ENCODE peak calls at places on chromosomes 1 and 21, in four cellular contexts. One of them, this sample, is unnamed.

GRCh38 chr1:195971589-195971988 is 636.7 kb downstream of the KCNT2 start:
- DNase-seq in stimulated activated CD8-positive, alpha-beta memory T cell treated with anti-CD3 and anti-CD28 coated beads, Interleukin-4, amount 100 ng/mL, for 1 hour: no peak
- DNase-seq in Calu3: no peak
- DNase-seq in NCI-H1417 treated with DMSO at 0.1 percent for 48 hours: no peak
- DNase-seq in this sample: no peak

GRCh38 chr1:20195464-20195780 is 9.1 kb upstream of the PLA2G2C start:
- DNase-seq in Calu3: no peak
- DNase-seq in stimulated activated CD8-positive, alpha-beta memory T cell treated with anti-CD3 and anti-CD28 coated beads, Interleukin-4, amount 100 ng/mL, for 1 hour: no peak
- DNase-seq in NCI-H1417 treated with DMSO at 0.1 percent for 48 hours: no peak
- DNase-seq in this sample: no peak

GRCh38 chr1:107228704-107229103 is 87.9 kb downstream of the NTNG1 start:
- DNase-seq in stimulated activated CD8-positive, alpha-beta memory T cell treated with anti-CD3 and anti-CD28 coated beads, Interleukin-4, amount 100 ng/mL, for 1 hour: no peak
- DNase-seq in Calu3: no peak
- DNase-seq in NCI-H1417 treated with DMSO at 0.1 percent for 48 hours: no peak
- DNase-seq in this sample: no peak

GRCh38 chr1:39106949-39107740 is 81.0 kb downstream of the NDUFS5 start:
- DNase-seq in Calu3: no peak
- DNase-seq in NCI-H1417 treated with DMSO at 0.1 percent for 48 hours: no peak
- DNase-seq in stimulated activated CD8-positive, alpha-beta memory T cell treated with anti-CD3 and anti-CD28 coated beads, Interleukin-4, amount 100 ng/mL, for 1 hour: no peak
- DNase-seq in this sample: no peak

GRCh38 chr1:83901547-83902155 is 97.3 kb downstream of the TTLL7 start:
- DNase-seq in NCI-H1417 treated with DMSO at 0.1 percent for 48 hours: no peak
- DNase-seq in stimulated activated CD8-positive, alpha-beta memory T cell treated with anti-CD3 and anti-CD28 coated beads, Interleukin-4, amount 100 ng/mL, for 1 hour: no peak
- DNase-seq in Calu3: peak
- DNase-seq in this sample: no peak

GRCh38 chr1:24364605-24364974 is 45.4 kb downstream of the GRHL3 start:
- DNase-seq in stimulated activated CD8-positive, alpha-beta memory T cell treated with anti-CD3 and anti-CD28 coated beads, Interleukin-4, amount 100 ng/mL, for 1 hour: no peak
- DNase-seq in NCI-H1417 treated with DMSO at 0.1 percent for 48 hours: no peak
- DNase-seq in Calu3: no peak
- DNase-seq in this sample: no peak

GRCh38 chr1:226987623-226988336 is 47.7 kb downstream of the COQ8A start:
- DNase-seq in NCI-H1417 treated with DMSO at 0.1 percent for 48 hours: no peak
- DNase-seq in Calu3: no peak
- DNase-seq in stimulated activated CD8-positive, alpha-beta memory T cell treated with anti-CD3 and anti-CD28 coated beads, Interleukin-4, amount 100 ng/mL, for 1 hour: no peak
- DNase-seq in this sample: no peak

GRCh38 chr1:162726539-162726938 is 64.0 kb upstream of the HSD17B7 start:
- DNase-seq in stimulated activated CD8-positive, alpha-beta memory T cell treated with anti-CD3 and anti-CD28 coated beads, Interleukin-4, amount 100 ng/mL, for 1 hour: no peak
- DNase-seq in NCI-H1417 treated with DMSO at 0.1 percent for 48 hours: no peak
- DNase-seq in Calu3: no peak
- DNase-seq in this sample: no peak

GRCh38 chr1:26410706-26411623 is at the start of gene LIN28A:
- DNase-seq in NCI-H1417 treated with DMSO at 0.1 percent for 48 hours: no peak
- DNase-seq in stimulated activated CD8-positive, alpha-beta memory T cell treated with anti-CD3 and anti-CD28 coated beads, Interleukin-4, amount 100 ng/mL, for 1 hour: no peak
- DNase-seq in Calu3: no peak
- DNase-seq in this sample: no peak

GRCh38 chr1:204584699-204585372 is 68.6 kb downstream of the MDM4 start:
- DNase-seq in NCI-H1417 treated with DMSO at 0.1 percent for 48 hours: no peak
- DNase-seq in stimulated activated CD8-positive, alpha-beta memory T cell treated with anti-CD3 and anti-CD28 coated beads, Interleukin-4, amount 100 ng/mL, for 1 hour: no peak
- DNase-seq in Calu3: no peak
- DNase-seq in this sample: no peak

GRCh38 chr21:22421416-22422190 is 1423.4 kb downstream of the NCAM2 start:
- DNase-seq in stimulated activated CD8-positive, alpha-beta memory T cell treated with anti-CD3 and anti-CD28 coated beads, Interleukin-4, amount 100 ng/mL, for 1 hour: no peak
- DNase-seq in Calu3: no peak
- DNase-seq in NCI-H1417 treated with DMSO at 0.1 percent for 48 hours: no peak
- DNase-seq in this sample: no peak

GRCh38 chr1:95096218-95096841 is 20.8 kb upstream of the TLCD4 start:
- DNase-seq in NCI-H1417 treated with DMSO at 0.1 percent for 48 hours: no peak
- DNase-seq in Calu3: no peak
- DNase-seq in stimulated activated CD8-positive, alpha-beta memory T cell treated with anti-CD3 and anti-CD28 coated beads, Interleukin-4, amount 100 ng/mL, for 1 hour: no peak
- DNase-seq in this sample: no peak

GRCh38 chr1:64087768-64088167 is 115.7 kb upstream of the UBE2U start:
- DNase-seq in stimulated activated CD8-positive, alpha-beta memory T cell treated with anti-CD3 and anti-CD28 coated beads, Interleukin-4, amount 100 ng/mL, for 1 hour: no peak
- DNase-seq in NCI-H1417 treated with DMSO at 0.1 percent for 48 hours: no peak
- DNase-seq in Calu3: no peak
- DNase-seq in this sample: no peak

GRCh38 chr21:15057290-15057689 is 7.5 kb downstream of the NRIP1 start:
- DNase-seq in NCI-H1417 treated with DMSO at 0.1 percent for 48 hours: no peak
- DNase-seq in stimulated activated CD8-positive, alpha-beta memory T cell treated with anti-CD3 and anti-CD28 coated beads, Interleukin-4, amount 100 ng/mL, for 1 hour: no peak
- DNase-seq in Calu3: no peak
- DNase-seq in this sample: no peak

GRCh38 chr1:4796999-4797375 is 142.6 kb downstream of the AJAP1 start:
- DNase-seq in Calu3: no peak
- DNase-seq in NCI-H1417 treated with DMSO at 0.1 percent for 48 hours: no peak
- DNase-seq in stimulated activated CD8-positive, alpha-beta memory T cell treated with anti-CD3 and anti-CD28 coated beads, Interleukin-4, amount 100 ng/mL, for 1 hour: no peak
- DNase-seq in this sample: no peak

GRCh38 chr21:36415375-36415774 is 30.2 kb downstream of the CHAF1B start:
- DNase-seq in NCI-H1417 treated with DMSO at 0.1 percent for 48 hours: peak
- DNase-seq in stimulated activated CD8-positive, alpha-beta memory T cell treated with anti-CD3 and anti-CD28 coated beads, Interleukin-4, amount 100 ng/mL, for 1 hour: no peak
- DNase-seq in Calu3: no peak
- DNase-seq in this sample: no peak

GRCh38 chr1:54094001-54094729 is 40.8 kb downstream of the TCEANC2 start:
- DNase-seq in NCI-H1417 treated with DMSO at 0.1 percent for 48 hours: no peak
- DNase-seq in Calu3: no peak
- DNase-seq in stimulated activated CD8-positive, alpha-beta memory T cell treated with anti-CD3 and anti-CD28 coated beads, Interleukin-4, amount 100 ng/mL, for 1 hour: no peak
- DNase-seq in this sample: no peak

GRCh38 chr21:21085206-21085605 is 87.0 kb downstream of the NCAM2 start:
- DNase-seq in stimulated activated CD8-positive, alpha-beta memory T cell treated with anti-CD3 and anti-CD28 coated beads, Interleukin-4, amount 100 ng/mL, for 1 hour: no peak
- DNase-seq in Calu3: no peak
- DNase-seq in NCI-H1417 treated with DMSO at 0.1 percent for 48 hours: no peak
- DNase-seq in this sample: no peak

GRCh38 chr1:29746076-29746665 is 509.8 kb downstream of the PTPRU start:
- DNase-seq in stimulated activated CD8-positive, alpha-beta memory T cell treated with anti-CD3 and anti-CD28 coated beads, Interleukin-4, amount 100 ng/mL, for 1 hour: no peak
- DNase-seq in Calu3: no peak
- DNase-seq in NCI-H1417 treated with DMSO at 0.1 percent for 48 hours: no peak
- DNase-seq in this sample: no peak

GRCh38 chr1:22587247-22587646 is 24.0 kb downstream of the EPHA8 start:
- DNase-seq in NCI-H1417 treated with DMSO at 0.1 percent for 48 hours: no peak
- DNase-seq in stimulated activated CD8-positive, alpha-beta memory T cell treated with anti-CD3 and anti-CD28 coated beads, Interleukin-4, amount 100 ng/mL, for 1 hour: no peak
- DNase-seq in Calu3: no peak
- DNase-seq in this sample: no peak

GRCh38 chr21:38171723-38172344 is 85.0 kb upstream of the KCNJ15 start:
- DNase-seq in NCI-H1417 treated with DMSO at 0.1 percent for 48 hours: no peak
- DNase-seq in stimulated activated CD8-positive, alpha-beta memory T cell treated with anti-CD3 and anti-CD28 coated beads, Interleukin-4, amount 100 ng/mL, for 1 hour: no peak
- DNase-seq in Calu3: peak
- DNase-seq in this sample: no peak

GRCh38 chr1:78005755-78006154 is 1.0 kb downstream of the DNAJB4 start:
- DNase-seq in Calu3: peak
- DNase-seq in NCI-H1417 treated with DMSO at 0.1 percent for 48 hours: no peak
- DNase-seq in stimulated activated CD8-positive, alpha-beta memory T cell treated with anti-CD3 and anti-CD28 coated beads, Interleukin-4, amount 100 ng/mL, for 1 hour: no peak
- DNase-seq in this sample: no peak

GRCh38 chr1:53362851-53363642 is 35.2 kb upstream of the LRP8 start:
- DNase-seq in NCI-H1417 treated with DMSO at 0.1 percent for 48 hours: no peak
- DNase-seq in Calu3: no peak
- DNase-seq in stimulated activated CD8-positive, alpha-beta memory T cell treated with anti-CD3 and anti-CD28 coated beads, Interleukin-4, amount 100 ng/mL, for 1 hour: no peak
- DNase-seq in this sample: no peak

GRCh38 chr1:220013497-220013896 is 32.8 kb downstream of the EPRS1 start:
- DNase-seq in stimulated activated CD8-positive, alpha-beta memory T cell treated with anti-CD3 and anti-CD28 coated beads, Interleukin-4, amount 100 ng/mL, for 1 hour: no peak
- DNase-seq in Calu3: no peak
- DNase-seq in NCI-H1417 treated with DMSO at 0.1 percent for 48 hours: no peak
- DNase-seq in this sample: no peak

GRCh38 chr1:161200992-161201827 is 957 bp upstream of the NDUFS2 start:
- DNase-seq in stimulated activated CD8-positive, alpha-beta memory T cell treated with anti-CD3 and anti-CD28 coated beads, Interleukin-4, amount 100 ng/mL, for 1 hour: no peak
- DNase-seq in NCI-H1417 treated with DMSO at 0.1 percent for 48 hours: no peak
- DNase-seq in Calu3: no peak
- DNase-seq in this sample: no peak

GRCh38 chr1:15033264-15033663 is 120.3 kb upstream of the TMEM51 start:
- DNase-seq in Calu3: no peak
- DNase-seq in NCI-H1417 treated with DMSO at 0.1 percent for 48 hours: no peak
- DNase-seq in stimulated activated CD8-positive, alpha-beta memory T cell treated with anti-CD3 and anti-CD28 coated beads, Interleukin-4, amount 100 ng/mL, for 1 hour: no peak
- DNase-seq in this sample: no peak

GRCh38 chr21:42655797-42656770 is 2.7 kb downstream of the PDE9A start:
- DNase-seq in stimulated activated CD8-positive, alpha-beta memory T cell treated with anti-CD3 and anti-CD28 coated beads, Interleukin-4, amount 100 ng/mL, for 1 hour: no peak
- DNase-seq in NCI-H1417 treated with DMSO at 0.1 percent for 48 hours: no peak
- DNase-seq in Calu3: peak
- DNase-seq in this sample: no peak

GRCh38 chr1:172513480-172513879 is 19.5 kb upstream of the SUCO start:
- DNase-seq in NCI-H1417 treated with DMSO at 0.1 percent for 48 hours: no peak
- DNase-seq in stimulated activated CD8-positive, alpha-beta memory T cell treated with anti-CD3 and anti-CD28 coated beads, Interleukin-4, amount 100 ng/mL, for 1 hour: no peak
- DNase-seq in Calu3: no peak
- DNase-seq in this sample: no peak

GRCh38 chr21:32733356-32733755 is 5.5 kb upstream of the SYNJ1 start:
- DNase-seq in NCI-H1417 treated with DMSO at 0.1 percent for 48 hours: no peak
- DNase-seq in Calu3: no peak
- DNase-seq in stimulated activated CD8-positive, alpha-beta memory T cell treated with anti-CD3 and anti-CD28 coated beads, Interleukin-4, amount 100 ng/mL, for 1 hour: no peak
- DNase-seq in this sample: no peak